ENCODE peak calls at places on chromosomes 6 and 20, in seven cellular contexts. F is psoas muscle, M is HCT116, L is cardiac muscle cell, U is adrenal gland, I is testis, P is uterus. E is an unnamed sample.
A peak's percentile ranks its signal among the peaks of the same experiment; 100 is the strongest.

GRCh38 chr20:20711413-20711812 is 1.0 kb downstream of the RALGAPA2 start:
- DNase-seq in U (no peak), F (no peak), P (no peak), M (no peak), I (peak; percentile 24), L (no peak), E (no peak)

GRCh38 chr20:25052255-25053206 is 5.4 kb downstream of the ACSS1 start:
- DNase-seq in M (no peak), I (peak; percentile 38), U (no peak), F (no peak), P (peak; percentile 54), L (peak; percentile 86), E (no peak)

GRCh38 chr20:48682529-48683385 is 145.0 kb downstream of the PREX1 start:
- DNase-seq in M (no peak), I (peak; percentile 81), F (peak; percentile 74), L (peak; percentile 99), P (peak; percentile 71), U (peak; percentile 85), E (peak; percentile 93)

GRCh38 chr6:101931766-101932165 is 538.3 kb downstream of the GRIK2 start:
- DNase-seq in F (no peak), P (no peak), I (no peak), M (no peak), U (no peak), L (peak; percentile 45), E (no peak)

GRCh38 chr6:169938262-169938701 is 186.9 kb downstream of the ERMARD start:
- DNase-seq in F (no peak), L (no peak), P (no peak), U (no peak), I (no peak), M (no peak), E (no peak)

GRCh38 chr20:1920252-1920651 is 25.0 kb downstream of the SIRPA start:
- DNase-seq in U (no peak), M (no peak), F (no peak), L (no peak), I (no peak), P (no peak), E (no peak)

GRCh38 chr20:52242237-52243230 is 51.0 kb upstream of the ZFP64 start:
- DNase-seq in L (peak; percentile 33), F (no peak), P (no peak), U (no peak), I (no peak), M (no peak), E (no peak)

GRCh38 chr6:157143171-157143884 is 180.0 kb downstream of the TMEM242 start:
- DNase-seq in M (no peak), P (no peak), I (no peak), L (peak; percentile 87), F (no peak), U (no peak), E (peak; percentile 71)

GRCh38 chr20:33814238-33814712 is 3.1 kb downstream of the CHMP4B start:
- DNase-seq in P (no peak), F (no peak), U (no peak), M (no peak), L (no peak), I (no peak), E (no peak)

GRCh38 chr6:57044568-57044967 is 1.9 kb upstream of the KIAA1586 start:
- DNase-seq in L (no peak), I (no peak), P (no peak), M (no peak), U (no peak), F (no peak), E (no peak)

GRCh38 chr6:57048577-57048976 is 2.1 kb downstream of the KIAA1586 start:
- DNase-seq in P (no peak), I (no peak), F (no peak), L (no peak), M (no peak), U (no peak), E (no peak)
- H3K9me3 ChIP-seq in P (no peaks in the 10 kb centered on the region), I (no peaks in the 10 kb centered on the region), F (no peaks in the 10 kb centered on the region), L (no peaks in the 10 kb centered on the region), M (no peaks in the 10 kb centered on the region), U (no peaks in the 10 kb centered on the region), E (no peaks in the 10 kb centered on the region)

DNA sequence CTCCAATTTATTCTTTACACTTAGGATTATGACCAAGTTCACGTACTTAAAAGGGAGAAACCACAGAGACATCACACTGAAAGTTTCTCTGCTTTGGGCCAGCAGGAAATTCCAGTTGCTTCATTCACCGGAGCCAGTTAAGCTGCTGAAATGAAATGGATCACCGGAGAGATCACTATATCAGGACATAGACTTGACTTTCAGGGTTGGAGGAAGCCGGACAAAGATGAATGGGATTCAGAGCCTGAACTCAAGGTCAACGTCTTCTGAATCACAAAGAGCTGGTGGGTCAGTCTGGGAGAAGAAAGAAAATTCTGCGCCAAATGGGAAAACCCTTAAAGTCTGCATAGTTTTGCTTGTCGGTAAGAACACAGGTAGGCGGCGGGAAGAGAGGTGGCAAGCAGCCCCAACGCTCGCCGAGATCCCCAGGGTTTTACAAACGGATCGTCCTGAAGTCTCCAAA is 81.9 kb upstream of the CCDC28A start:
- DNase-seq in P (no peak), L (peak; percentile 84), I (no peak), M (peak; percentile 52), U (no peak), F (no peak), E (peak; percentile 13)
- H3K4me3 ChIP-seq in P (peak overlapping the region; percentile 76), L (peak overlapping the region; percentile 93), I (no peak overlapping the region), M (peak overlapping the region; percentile 83), U (no peak overlapping the region), F (peak overlapping the region; percentile 78), E (peak overlapping the region; percentile 78)

GRCh38 chr6:22409487-22409886 is 112.7 kb upstream of the PRL start:
- DNase-seq in P (no peak), M (no peak), F (no peak), I (no peak), U (no peak), L (no peak), E (no peak)

GRCh38 chr6:22412994-22413393 is 116.2 kb upstream of the PRL start:
- DNase-seq in L (no peak), U (no peak), M (no peak), I (no peak), P (no peak), F (no peak), E (no peak)

GRCh38 chr6:22411408-22412105 is 114.7 kb upstream of the PRL start:
- DNase-seq in L (peak; percentile 9), P (peak; percentile 24), U (no peak), F (no peak), M (no peak), I (no peak), E (no peak)

GRCh38 chr6:22418714-22419113 is 121.9 kb upstream of the PRL start:
- DNase-seq in L (no peak), U (no peak), F (no peak), P (no peak), M (no peak), I (no peak), E (no peak)

DNA sequence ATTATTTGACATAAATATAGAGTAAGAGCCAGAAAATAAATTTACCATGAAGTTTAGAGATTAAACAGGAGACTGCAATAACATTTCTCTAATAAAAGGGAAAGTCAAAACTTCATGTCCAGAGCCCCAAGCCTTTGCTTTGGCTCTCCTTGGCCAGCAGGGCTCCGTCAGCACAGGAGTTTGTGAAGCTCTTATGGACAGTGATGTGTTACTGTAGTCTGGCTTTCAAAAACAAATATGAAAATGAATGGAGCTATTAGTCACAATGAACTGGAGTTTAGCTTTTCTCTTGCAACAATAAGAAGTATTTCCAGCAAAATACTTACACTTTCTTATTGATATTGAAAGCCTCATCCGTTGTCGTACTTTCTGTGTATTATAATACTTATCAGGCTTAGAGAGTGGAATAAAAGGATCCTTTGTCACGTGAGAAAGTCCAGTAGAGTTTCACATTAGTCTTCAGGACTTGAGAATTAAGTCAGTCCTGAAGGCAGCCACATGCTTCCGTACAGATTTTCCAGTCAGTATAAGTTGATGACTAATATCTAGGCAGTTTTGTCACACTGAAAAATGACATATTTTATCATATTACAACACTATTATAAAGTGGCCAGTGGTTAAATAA is 117.0 kb upstream of the PRL start:
- DNase-seq in M (no peak), P (no peak), I (no peak), U (no peak), F (no peak), L (peak; percentile 33), E (no peak)
- TF ChIP-seq CTCF in M (no peak), P (no peak), I (no peak), U (no peak), F (no peak), L (peak; percentile 13), E (peak; percentile 20)

GRCh38 chr6:36734486-36735060 is 36.9 kb downstream of the RAB44 start:
- DNase-seq in P (no peak), U (no peak), M (no peak), I (no peak), F (no peak), L (no peak), E (no peak)
- H3K9me3 ChIP-seq in P (no peaks in the 10 kb centered on the region), U (no peaks in the 10 kb centered on the region), M (no peaks in the 10 kb centered on the region), I (no peaks in the 10 kb centered on the region), F (no peaks in the 10 kb centered on the region), L (no peaks in the 10 kb centered on the region), E (no peaks in the 10 kb centered on the region)

DNA sequence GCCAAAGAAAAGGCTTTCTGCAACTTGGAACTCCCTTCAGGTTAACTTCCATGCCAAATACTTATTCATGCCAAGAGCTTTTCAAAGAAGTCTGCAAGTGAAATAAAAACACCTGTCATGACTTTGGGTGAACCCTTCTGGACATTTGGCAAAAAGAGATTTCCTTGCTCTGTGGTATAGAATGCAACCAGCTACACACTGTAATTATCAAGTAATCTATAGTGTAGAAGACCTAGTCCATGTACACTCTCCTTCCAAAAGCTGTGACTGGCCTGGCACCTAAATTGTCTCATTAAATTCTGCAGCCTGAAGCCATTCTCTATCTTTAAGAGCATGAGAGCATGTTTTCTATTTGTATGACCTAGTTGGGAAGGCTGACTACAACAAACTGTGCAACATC is 232.2 kb downstream of the COL12A1 start:
- DNase-seq in I (no peak), M (no peak), U (no peak), P (no peak), F (no peak), L (no peak), E (no peak)
- H3K4me3 ChIP-seq in I (no peak overlapping the region), M (no peak overlapping the region), U (no peak overlapping the region), P (no peak overlapping the region), F (no peak overlapping the region), L (no peak overlapping the region), E (no peak overlapping the region)

DNA sequence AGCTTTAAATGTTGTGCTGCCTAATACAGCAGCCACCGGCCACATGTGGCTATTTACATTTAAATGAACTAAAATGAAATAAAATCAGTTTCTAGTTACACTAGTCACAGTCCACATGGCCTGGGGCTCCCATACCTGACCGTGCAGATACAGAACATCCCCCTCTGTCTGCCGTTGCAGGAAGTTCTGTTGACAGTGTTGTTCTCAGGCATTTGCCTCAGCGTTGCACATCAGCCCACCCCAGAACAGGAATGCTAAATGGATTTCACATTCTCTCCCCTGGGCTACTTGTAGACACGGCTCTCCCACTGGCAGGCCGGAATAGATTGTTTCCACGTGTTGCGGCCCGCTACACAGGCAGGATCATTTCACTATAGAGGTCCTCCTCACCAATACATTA is 26.3 kb downstream of the JAG1 start:
- DNase-seq in P (peak; percentile 11), I (no peak), L (no peak), M (no peak), U (no peak), F (no peak), E (no peak)
- TF ChIP-seq CTCF in P (no peak), I (no peak), L (peak; percentile 29), M (peak; percentile 13), U (peak; percentile 17), F (peak; percentile 15), E (peak; percentile 30)

DNA sequence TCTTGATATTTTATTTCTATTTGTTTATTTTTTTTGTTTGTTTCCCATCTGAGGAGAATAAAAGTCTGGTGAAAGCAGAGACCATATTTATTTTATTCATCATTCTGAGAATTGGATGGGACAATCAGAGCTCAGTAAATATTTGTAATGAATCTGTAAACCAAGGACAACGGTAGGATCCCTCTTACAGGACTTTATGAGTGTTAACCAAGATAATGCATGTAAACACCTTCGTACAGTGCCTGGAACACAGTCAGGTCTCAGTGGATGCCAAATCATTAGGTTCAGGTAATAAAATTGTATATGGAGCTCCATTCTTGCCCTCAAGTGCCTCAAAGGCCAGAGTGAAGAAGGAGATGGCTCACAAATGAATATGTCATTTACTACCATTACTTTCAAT is 288.7 kb downstream of the PAX1 start:
- DNase-seq in U (no peak), M (no peak), I (no peak), F (no peak), L (no peak), P (no peak), E (no peak)
- H3K9me3 ChIP-seq in U (no peaks in the 10 kb centered on the region), M (no peaks in the 10 kb centered on the region), I (no peaks in the 10 kb centered on the region), F (no peaks in the 10 kb centered on the region), L (no peaks in the 10 kb centered on the region), P (no peaks in the 10 kb centered on the region), E (peaks cover 17% of the 10 kb centered on the region)